ENCODE peak calls at places on chromosomes 3 and 15, in nine cellular contexts. G is cardiac fibroblast, U is nephron progenitor cell, E is ACHN, K is HS-27A, L is GOT3, S is left ventricle myocardium inferior, H is sciatic nerve, R is AG08395. I is an unnamed sample.

GRCh38 chr3:129184396-129184656 is 630 bp upstream of the CNBP start:
- DNase-seq in U (peak; percentile 27), H (no peak), R (peak; percentile 28), G (peak; percentile 38), L (no peak), K (no peak), E (no peak), S (no peak), I (no peak)

GRCh38 chr15:99019558-99020540 is 12.3 kb upstream of the PGPEP1L start:
- DNase-seq in S (no peak), R (peak; percentile 66), H (no peak), U (no peak), K (no peak), L (no peak), G (peak; percentile 14), E (peak; percentile 22), I (no peak)

GRCh38 chr3:38479431-38480092 is 16.6 kb upstream of the EXOG start:
- DNase-seq in L (peak; percentile 18), K (peak; percentile 31), G (peak; percentile 81), R (peak; percentile 88), H (peak; percentile 72), S (peak; percentile 48), E (peak; percentile 55), U (peak; percentile 40), I (peak; percentile 42)

GRCh38 chr3:155956508-155957411 is 86.3 kb downstream of the GMPS start:
- DNase-seq in U (no peak), E (no peak), H (no peak), S (no peak), R (no peak), G (no peak), K (no peak), L (no peak), I (no peak)

GRCh38 chr15:29563112-29563511 is 259.2 kb downstream of the TJP1 start:
- DNase-seq in S (no peak), E (no peak), L (no peak), U (no peak), K (no peak), R (no peak), G (no peak), H (no peak), I (no peak)

GRCh38 chr15:76575177-76576078 is 238.9 kb downstream of the ISL2 start:
- DNase-seq in E (peak; percentile 30), K (no peak), G (no peak), U (no peak), H (no peak), R (no peak), L (no peak), S (no peak), I (peak; percentile 1)

GRCh38 chr3:43290961-43291360 is 4.6 kb downstream of the SNRK start:
- DNase-seq in U (no peak), S (no peak), H (no peak), K (no peak), L (no peak), G (peak; percentile 28), R (no peak), E (no peak), I (no peak)

GRCh38 chr3:179745109-179745508 is 92.3 kb downstream of the USP13 start:
- DNase-seq in K (no peak), S (no peak), G (no peak), L (no peak), U (no peak), R (no peak), E (no peak), H (no peak), I (no peak)

GRCh38 chr3:173932624-173933023 is 535.1 kb downstream of the NLGN1 start:
- DNase-seq in L (no peak), E (peak; percentile 60), R (peak; percentile 71), S (no peak), K (no peak), H (no peak), U (no peak), G (peak; percentile 29), I (peak; percentile 70)

GRCh38 chr3:64215559-64215958 is 9.7 kb downstream of the PRICKLE2 start:
- DNase-seq in L (no peak), H (no peak), G (no peak), K (no peak), R (no peak), U (no peak), E (no peak), S (no peak), I (no peak)

I was measured in H4.